ENCODE peak calls at places on chromosomes 4 and X, in four cellular contexts. D is CD8-positive, alpha-beta T cell; C is ovary; X is neuronal stem cell. N is an unnamed sample.

GRCh38 chr4:168744021-168744420 is 247.2 kb downstream of the PALLD start:
- DNase-seq in D (no peak), C (no peak), X (no peak), N (no peak)

GRCh38 chrX:22060451-22060940 is 28.4 kb downstream of the PHEX start:
- DNase-seq in D (no peak), C (no peak), X (no peak), N (no peak)

GRCh38 chr4:1309261-1310010 is 19.7 kb downstream of the MAEA start:
- DNase-seq in D (peak), C (peak), X (peak), N (peak)

GRCh38 chrX:140661657-140662056 is 47.9 kb upstream of the LINC00632 start:
- DNase-seq in D (no peak), C (no peak), X (no peak), N (no peak)

GRCh38 chrX:145190801-145191389 is 56.4 kb upstream of the SPANXN1 start:
- DNase-seq in D (no peak), C (no peak), X (no peak), N (no peak)

GRCh38 chr4:102439835-102440234 is 61.3 kb upstream of the NFKB1 start:
- DNase-seq in D (no peak), C (no peak), X (no peak), N (no peak)

GRCh38 chr4:40916880-40917279 is 167.1 kb downstream of the NSUN7 start:
- DNase-seq in D (no peak), C (no peak), X (no peak), N (no peak)

GRCh38 chr4:180766903-180767302 is 1476.3 kb upstream of the TENM3 start:
- DNase-seq in D (no peak), C (no peak), X (no peak), N (no peak)

GRCh38 chrX:56792270-56793111 is 63.4 kb downstream of the NBDY start:
- DNase-seq in D (peak), C (no peak), X (no peak), N (no peak)

GRCh38 chr4:182142146-182143085 is 100.8 kb upstream of the TENM3 start:
- DNase-seq in D (no peak), C (no peak), X (peak), N (no peak)

GRCh38 chr4:178612725-178613124 is 1170.5 kb upstream of the AGA start:
- DNase-seq in D (no peak), C (no peak), X (no peak), N (no peak)

GRCh38 chr4:177484613-177485021 is 42.4 kb upstream of the AGA start:
- DNase-seq in D (no peak), C (no peak), X (no peak), N (no peak)

GRCh38 chr4:86778169-86778568 is 71.0 kb downstream of the SLC10A6 start:
- DNase-seq in D (no peak), C (no peak), X (no peak), N (no peak)

GRCh38 chr4:6732441-6733357 is 16.7 kb downstream of the BLOC1S4 start:
- DNase-seq in D (no peak), C (peak), X (no peak), N (no peak)

GRCh38 chr4:172631832-172632231 is 536.8 kb upstream of the GALNT7 start:
- DNase-seq in D (no peak), C (no peak), X (no peak), N (no peak)

GRCh38 chr4:142264961-142265360 is 581.1 kb downstream of the INPP4B start:
- DNase-seq in D (no peak), C (no peak), X (no peak), N (no peak)

GRCh38 chr4:148522995-148523394 is 80.8 kb upstream of the NR3C2 start:
- DNase-seq in D (no peak), C (no peak), X (no peak), N (no peak)

GRCh38 chrX:22399793-22400192 is 127.1 kb downstream of the CBLL2 start:
- DNase-seq in D (no peak), C (no peak), X (no peak), N (no peak)

GRCh38 chrX:41720125-41720780 is 3.7 kb upstream of the GPR82 start:
- DNase-seq in D (peak), C (no peak), X (no peak), N (peak)

GRCh38 chrX:24260827-24261550 is 52.9 kb downstream of the SUPT20HL2 start:
- DNase-seq in D (no peak), C (no peak), X (no peak), N (no peak)

GRCh38 chr4:78904143-78904542 is 35.1 kb downstream of the PAQR3 start:
- DNase-seq in D (no peak), C (no peak), X (no peak), N (no peak)

GRCh38 chrX:130575831-130576404 is 174.1 kb downstream of the RBMX2 start:
- DNase-seq in D (no peak), C (peak), X (peak), N (no peak)

GRCh38 chr4:8290701-8290970 is 21.1 kb downstream of the HTRA3 start:
- DNase-seq in D (no peak), C (peak), X (no peak), N (no peak)

GRCh38 chr4:5758741-5759140 is 47.7 kb downstream of the EVC start:
- DNase-seq in D (no peak), C (no peak), X (no peak), N (no peak)

GRCh38 chr4:3384391-3384770 is 57.4 kb upstream of the HGFAC start:
- DNase-seq in D (no peak), C (no peak), X (no peak), N (no peak)

GRCh38 chr4:55543858-55544257 is 2.9 kb downstream of the CLOCK start:
- DNase-seq in D (no peak), C (no peak), X (no peak), N (no peak)

GRCh38 chr4:11011249-11011648 is 326.7 kb upstream of the CLNK start:
- DNase-seq in D (no peak), C (no peak), X (no peak), N (no peak)

GRCh38 chrX:135737361-135738071 is 24.1 kb downstream of the CT45A1 start:
- DNase-seq in D (no peak), C (no peak), X (no peak), N (no peak)

GRCh38 chrX:155001873-155002272 is 20.6 kb downstream of the F8 start:
- DNase-seq in D (no peak), C (no peak), X (no peak), N (no peak)

GRCh38 chrX:9467181-9467580 is 2.3 kb downstream of the TBL1X start:
- DNase-seq in D (no peak), C (no peak), X (no peak), N (no peak)

GRCh38 chrX:97743014-97743413 is 859.3 kb downstream of the RPA4 start:
- DNase-seq in D (no peak), C (no peak), X (no peak), N (no peak)

GRCh38 chr4:113951263-113951662 is 28.2 kb downstream of the ARSJ start:
- DNase-seq in D (no peak), C (peak), X (no peak), N (no peak)

GRCh38 chrX:34612036-34612435 is 45.0 kb downstream of the TMEM47 start:
- DNase-seq in D (no peak), C (no peak), X (no peak), N (no peak)

GRCh38 chrX:48896611-48897011 is 957 bp downstream of the TIMM17B start:
- DNase-seq in D (no peak), C (no peak), X (no peak), N (no peak)

GRCh38 chr4:148443550-148444295 is 1.5 kb upstream of the NR3C2 start:
- DNase-seq in D (peak), C (peak), X (peak), N (peak)

DNA sequence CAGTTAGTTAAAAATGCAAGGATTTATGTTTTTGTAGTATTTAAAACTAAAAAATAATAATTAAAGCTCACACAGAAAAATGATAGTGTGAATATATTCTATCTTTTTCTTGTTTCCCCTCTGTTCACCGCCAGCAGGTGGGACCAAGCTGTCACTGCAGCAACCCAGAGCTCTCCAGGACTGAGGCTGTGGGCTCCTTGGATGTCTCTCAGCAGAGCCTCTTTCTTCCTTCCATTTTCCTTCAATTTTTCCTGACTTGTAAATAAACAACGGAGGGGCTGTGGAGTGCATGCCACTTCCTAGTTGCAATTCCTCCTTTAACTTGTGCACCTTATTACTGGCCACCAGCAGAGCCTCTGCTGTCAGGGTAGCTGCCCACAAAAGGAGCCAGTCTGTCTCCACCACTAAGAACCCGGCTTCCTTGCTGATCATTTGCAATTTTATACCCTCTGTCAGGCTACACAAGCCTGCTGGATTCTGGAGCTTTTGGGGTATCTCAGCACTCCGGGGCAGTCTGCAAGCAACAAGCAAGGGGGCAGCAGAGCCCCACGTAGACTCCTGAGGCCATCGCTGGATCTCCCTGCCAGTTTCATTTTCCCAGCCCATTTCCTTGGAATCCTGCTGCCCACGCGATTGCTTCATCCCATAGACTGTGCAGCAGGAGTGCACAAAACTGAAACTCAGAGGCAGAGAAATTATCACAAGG is 1467.4 kb downstream of the C4orf33 start:
- DNase-seq in D (no peak), C (peak), X (peak), N (no peak)
- H3K4me3 ChIP-seq in D (no peak), C (no peak), X (no peak), N (no peak)

GRCh38 chrX:75156537-75156945 is 458 bp upstream of the ABCB7 start:
- DNase-seq in D (no peak), C (no peak), X (no peak), N (no peak)
- H3K4me3 ChIP-seq in D (peak), C (peak), X (no peak), N (peak)

DNA sequence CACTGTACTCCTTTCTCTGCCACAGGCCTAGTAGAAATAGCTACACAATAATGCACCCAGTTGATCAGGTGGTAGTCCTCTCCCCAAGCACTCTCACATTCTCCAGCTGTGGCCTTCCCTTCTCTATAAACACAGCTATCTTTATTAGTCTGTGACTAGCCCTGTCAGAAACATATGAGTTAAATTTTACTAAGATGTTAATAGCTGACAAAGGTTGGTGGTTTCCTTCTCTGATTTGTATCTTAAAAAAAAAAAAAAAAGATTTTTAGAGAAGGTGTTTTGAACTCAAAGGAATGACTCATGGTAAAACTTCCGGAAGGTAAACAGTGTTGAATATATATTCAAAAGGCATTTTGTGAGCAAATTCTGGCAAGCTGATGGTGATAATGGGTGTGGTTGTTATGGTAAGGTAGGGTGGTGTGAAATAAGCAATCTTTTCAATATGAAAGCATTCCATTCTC is 327.4 kb downstream of the PPP3CA start:
- DNase-seq in D (no peak), C (no peak), X (no peak), N (peak)
- H3K4me3 ChIP-seq in D (no peak), C (no peak), X (no peak), N (no peak)

GRCh38 chrX:139194571-139195280 is 335.8 kb upstream of the F9 start:
- DNase-seq in D (no peak), C (peak), X (no peak), N (no peak)
- H3K4me3 ChIP-seq in D (no peak), C (no peak), X (peak), N (no peak)

GRCh38 chrX:45767021-45767491 is 566.4 kb upstream of the DIPK2B start:
- DNase-seq in D (no peak), C (no peak), X (no peak), N (no peak)
- H3K4me3 ChIP-seq in D (no peak), C (peak), X (no peak), N (peak)